ENCODE peak calls at places on chromosomes 16 and 17, in five cellular contexts. M, W, I, C and A are unnamed samples.

GRCh38 chr17:21282231-21282630 is 2.3 kb upstream of the MAP2K3 start:
- DNase-seq in I (no peak), W (no peak), M (no peak), C (no peak), A (peak; percentile 85)

GRCh38 chr17:60601443-60602384 is 1.7 kb downstream of the PPM1D start:
- DNase-seq in W (peak; percentile 45), M (peak; percentile 76), C (no peak), I (no peak), A (no peak)

GRCh38 chr17:80018917-80019651 is 16.6 kb downstream of the TBC1D16 start:
- DNase-seq in W (no peak), C (no peak), I (no peak), M (no peak), A (no peak)

GRCh38 chr17:48550313-48551205 is 5.7 kb upstream of the HOXB2 start:
- DNase-seq in C (no peak), W (no peak), I (no peak), M (no peak), A (no peak)

GRCh38 chr16:1941924-1942809 is 832 bp downstream of the MSRB1 start:
- DNase-seq in I (peak; percentile 60), C (no peak), M (no peak), W (peak; percentile 97), A (no peak)

GRCh38 chr16:85425061-85425662 is 188.0 kb upstream of the GSE1 start:
- DNase-seq in M (no peak), I (peak; percentile 31), C (peak; percentile 41), W (no peak), A (no peak)

GRCh38 chr17:48610282-48611211 is at the start of gene HOXB7:
- DNase-seq in C (peak; percentile 94), W (no peak), I (peak; percentile 67), M (peak; percentile 45), A (no peak)

GRCh38 chr16:24668481-24669001 is 60.9 kb upstream of the TNRC6A start:
- DNase-seq in I (no peak), M (no peak), W (no peak), C (peak; percentile 69), A (peak; percentile 96)

GRCh38 chr16:74100405-74101316 is 196.0 kb upstream of the PSMD7 start:
- DNase-seq in M (no peak), C (no peak), W (no peak), I (no peak), A (no peak)

GRCh38 chr17:67647482-67647881 is 70.3 kb upstream of the NOL11 start:
- DNase-seq in M (no peak), W (no peak), I (no peak), C (no peak), A (no peak)

GRCh38 chr17:2084129-2084765 is 29.3 kb downstream of the HIC1 start:
- DNase-seq in M (no peak), W (no peak), C (no peak), I (peak; percentile 48), A (no peak)

GRCh38 chr17:65417406-65418221 is 143.8 kb downstream of the AXIN2 start:
- DNase-seq in C (no peak), M (no peak), I (no peak), W (no peak), A (no peak)

GRCh38 chr17:61504697-61505096 is 52.5 kb downstream of the TBX4 start:
- DNase-seq in M (no peak), C (no peak), W (no peak), I (no peak), A (peak; percentile 77)

GRCh38 chr17:15957206-15957605 is 12.3 kb downstream of the ADORA2B start:
- DNase-seq in C (no peak), W (no peak), I (no peak), M (no peak), A (no peak)

GRCh38 chr17:51004249-51004648 is 116.4 kb downstream of the SPAG9 start:
- DNase-seq in M (no peak), W (no peak), C (no peak), I (no peak), A (no peak)

GRCh38 chr16:80231888-80232287 is 308.9 kb upstream of the DYNLRB2 start:
- DNase-seq in M (no peak), W (no peak), C (no peak), I (no peak), A (peak; percentile 63)

GRCh38 chr17:1620486-1620885 is 8.1 kb downstream of the SLC43A2 start:
- DNase-seq in C (no peak), M (no peak), W (no peak), I (no peak), A (no peak)

GRCh38 chr17:69239611-69240010 is 11.0 kb upstream of the ABCA10 start:
- DNase-seq in C (no peak), I (no peak), W (no peak), M (no peak), A (no peak)

GRCh38 chr17:78127240-78127887 is 1.2 kb downstream of the TMC6 start:
- DNase-seq in C (peak; percentile 91), M (peak; percentile 78), W (peak; percentile 90), I (peak; percentile 90), A (no peak)

GRCh38 chr17:8997994-8998628 is 23.2 kb upstream of the NTN1 start:
- DNase-seq in W (peak; percentile 60), I (peak; percentile 81), M (peak; percentile 62), C (no peak), A (no peak)

GRCh38 chr16:26569793-26570192 is 496.9 kb upstream of the C16orf82 start:
- DNase-seq in W (peak; percentile 8), C (no peak), I (no peak), M (peak; percentile 19), A (no peak)

GRCh38 chr16:69725480-69726312 is 664 bp downstream of the NQO1 start:
- DNase-seq in M (no peak), W (no peak), C (no peak), I (no peak), A (no peak)

GRCh38 chr17:44348234-44348987 is 3.3 kb downstream of the GRN start:
- DNase-seq in M (no peak), I (peak; percentile 76), W (peak; percentile 83), C (no peak), A (no peak)

GRCh38 chr17:38397227-38397626 is 31.0 kb upstream of the ARHGAP23 start:
- DNase-seq in M (no peak), C (no peak), I (no peak), W (no peak), A (no peak)

GRCh38 chr17:65364408-65364807 is 197.0 kb downstream of the AXIN2 start:
- DNase-seq in M (no peak), W (no peak), I (no peak), C (no peak), A (no peak)

GRCh38 chr16:60740033-60740696 is 1296.1 kb downstream of the CDH8 start:
- DNase-seq in M (no peak), W (no peak), I (no peak), C (no peak), A (no peak)
- TF ChIP-seq CTCF in M (no peak), W (no peak), I (no peak), C (no peak), A (no peak)

GRCh38 chr17:41666336-41666680 is 22.4 kb upstream of the EIF1 start:
- DNase-seq in M (no peak), C (peak; percentile 79), W (no peak), I (no peak), A (no peak)

GRCh38 chr17:41664587-41665565 is 23.8 kb upstream of the EIF1 start:
- DNase-seq in W (no peak), I (no peak), C (no peak), M (no peak), A (no peak)

GRCh38 chr17:41665566-41666335 is 22.9 kb upstream of the EIF1 start:
- DNase-seq in I (peak; percentile 95), M (peak; percentile 89), C (peak; percentile 96), W (peak; percentile 88), A (no peak)

GRCh38 chr17:41666708-41667279 is 21.9 kb upstream of the EIF1 start:
- DNase-seq in C (peak; percentile 93), I (peak; percentile 90), W (peak; percentile 85), M (peak; percentile 86), A (no peak)

GRCh38 chr17:41667280-41668008 is 21.2 kb upstream of the EIF1 start:
- DNase-seq in C (peak; percentile 78), W (no peak), I (peak; percentile 49), M (no peak), A (no peak)
- H3K4me3 ChIP-seq in C (peak overlapping the region; percentile 24), W (no peak overlapping the region), I (peak overlapping the region; percentile 52), M (no peak overlapping the region), A (peak overlapping the region; percentile 51)

GRCh38 chr16:31200821-31201510 is 1.6 kb downstream of the PYCARD start:
- DNase-seq in W (peak; percentile 81), M (no peak), C (no peak), I (no peak), A (no peak)
- TF ChIP-seq CTCF in W (peak; percentile 19), M (no peak), C (no peak), I (no peak), A (no peak)

DNA sequence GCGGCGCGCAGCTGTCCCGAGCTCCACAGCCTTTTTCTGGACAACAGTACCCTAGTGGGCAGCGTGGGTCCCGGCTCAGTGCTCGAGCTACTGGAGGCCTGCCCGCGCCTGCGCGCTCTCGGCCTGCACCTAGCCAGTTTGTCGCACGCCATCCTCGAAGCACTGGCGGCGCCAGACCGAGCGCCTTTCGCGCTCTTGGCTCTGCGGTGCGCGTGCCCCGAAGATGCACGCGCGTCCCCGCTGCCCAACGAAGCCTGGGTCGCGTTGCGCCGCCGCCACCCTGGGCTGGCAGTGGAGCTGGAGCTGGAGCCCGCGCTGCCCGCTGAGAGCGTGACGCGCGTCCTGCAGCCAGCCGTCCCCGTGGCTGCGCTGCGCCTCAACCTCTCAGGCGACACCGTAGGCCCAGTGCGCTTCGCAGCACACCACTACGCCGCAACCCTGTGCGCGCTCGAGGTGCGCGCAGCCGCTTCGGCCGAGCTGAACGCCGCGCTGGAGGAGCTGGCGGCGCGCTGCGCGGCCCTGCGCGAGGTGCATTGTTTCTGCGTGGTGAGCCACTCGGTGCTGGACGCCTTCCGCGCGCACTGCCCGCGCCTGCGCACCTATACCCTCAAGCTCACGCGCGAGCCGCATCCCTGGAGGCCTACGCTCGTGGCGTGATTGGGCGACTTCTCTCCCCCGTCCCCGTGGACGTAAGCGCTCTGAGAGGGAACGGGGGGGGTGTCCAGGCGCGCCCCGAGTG is 1.2 kb upstream of the HSF4 start:
- DNase-seq in M (peak; percentile 58), I (no peak), W (no peak), C (peak; percentile 84), A (no peak)
- H3K4me3 ChIP-seq in M (peak overlapping the region; percentile 33), I (peak overlapping the region; percentile 54), W (peak overlapping the region; percentile 32), C (peak overlapping the region; percentile 6), A (peak overlapping the region; percentile 59)

DNA sequence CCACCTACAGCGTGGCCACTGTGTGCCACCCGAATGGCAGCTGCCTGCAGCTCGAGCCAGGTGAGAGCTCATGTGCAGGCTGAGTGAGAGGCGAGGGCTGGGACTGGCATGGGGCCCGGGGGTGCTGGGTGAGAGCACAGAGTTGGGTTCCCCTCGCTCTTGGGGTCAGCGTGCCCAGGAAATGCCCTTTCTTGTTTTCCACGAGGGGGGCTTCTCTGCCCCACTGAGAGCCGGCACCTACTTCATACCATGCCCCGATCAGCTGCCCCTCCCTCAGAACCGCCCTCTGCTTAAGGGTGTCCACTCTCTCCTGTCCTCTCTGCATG is 10.1 kb downstream of the ACE start:
- DNase-seq in C (peak; percentile 49), I (no peak), W (no peak), M (no peak), A (no peak)
- TF ChIP-seq CTCF in C (no peak), I (no peak), W (no peak), M (no peak), A (no peak)

GRCh38 chr17:29195465-29196081 is 15.4 kb upstream of the MYO18A start:
- DNase-seq in C (no peak), W (peak; percentile 90), I (peak; percentile 60), M (peak; percentile 10), A (no peak)
- H3K4me3 ChIP-seq in C (no peak overlapping the region), W (peak overlapping the region; percentile 6), I (no peak overlapping the region), M (no peak overlapping the region), A (no peak overlapping the region)